ENCODE peak calls at places on chromosomes 11 and 22, in four cellular contexts. O, N, L and B are unnamed samples.

GRCh38 chr11:22449441-22449840 is 111.3 kb downstream of the SLC17A6 start:
- DNase-seq in N (no peak), L (no peak), O (no peak), B (no peak)

GRCh38 chr11:2203440-2204259 is 32.0 kb upstream of the TH start:
- DNase-seq in O (no peak), N (no peak), L (peak), B (no peak)

GRCh38 chr11:77213029-77213579 is 85.1 kb downstream of the MYO7A start:
- DNase-seq in N (no peak), O (no peak), L (no peak), B (no peak)

GRCh38 chr11:107778839-107779517 is 67.1 kb upstream of the SLN start:
- DNase-seq in N (no peak), O (no peak), L (no peak), B (no peak)

GRCh38 chr11:111820059-111820375 is 51.4 kb downstream of the ALG9 start:
- DNase-seq in L (no peak), O (no peak), N (no peak), B (no peak)

GRCh38 chr11:122421684-122422083 is 233.8 kb upstream of the UBASH3B start:
- DNase-seq in O (no peak), L (no peak), N (no peak), B (no peak)

GRCh38 chr11:69374110-69374981 is 80.4 kb downstream of the MYEOV start:
- DNase-seq in L (no peak), O (no peak), N (peak), B (no peak)

GRCh38 chr11:12478743-12479142 is 101.4 kb downstream of the PARVA start:
- DNase-seq in L (peak), N (no peak), O (no peak), B (no peak)

GRCh38 chr11:20310137-20310536 is 53.4 kb upstream of the HTATIP2 start:
- DNase-seq in L (no peak), N (no peak), O (no peak), B (no peak)

GRCh38 chr11:69541501-69542313 is 60.2 kb downstream of the LINC01488 start:
- DNase-seq in L (peak), N (no peak), O (peak), B (no peak)

GRCh38 chr22:47154621-47155081 is 392.2 kb downstream of the TBC1D22A start:
- DNase-seq in L (no peak), N (no peak), O (no peak), B (no peak)

GRCh38 chr22:16955081-16955480 is 52.9 kb downstream of the GAB4 start:
- DNase-seq in L (no peak), N (peak), O (no peak), B (no peak)

GRCh38 chr11:65578667-65579066 is 2.8 kb downstream of the EHBP1L1 start:
- DNase-seq in L (no peak), O (no peak), N (no peak), B (no peak)

GRCh38 chr22:27207907-27208306 is 550.5 kb downstream of the MIAT start:
- DNase-seq in O (no peak), N (no peak), L (no peak), B (no peak)

GRCh38 chr11:12195773-12196172 is 85.4 kb downstream of the MICAL2 start:
- DNase-seq in O (no peak), N (no peak), L (no peak), B (no peak)

GRCh38 chr22:17159504-17159951 is 451 bp upstream of the HDHD5 start:
- DNase-seq in L (no peak), O (no peak), N (no peak), B (no peak)

GRCh38 chr11:43925063-43925931 is 17.1 kb upstream of the C11orf96 start:
- DNase-seq in N (no peak), L (no peak), O (no peak), B (no peak)

GRCh38 chr11:77200869-77201268 is 72.8 kb downstream of the MYO7A start:
- DNase-seq in L (no peak), N (no peak), O (no peak), B (no peak)

GRCh38 chr11:72072348-72072747 is 8.0 kb downstream of the NUMA1 start:
- DNase-seq in N (no peak), O (no peak), L (peak), B (no peak)

GRCh38 chr11:114293201-114293711 is 2.9 kb upstream of the NNMT start:
- DNase-seq in L (no peak), O (no peak), N (no peak), B (no peak)

GRCh38 chr11:27460158-27460565 is 12.4 kb downstream of the LGR4 start:
- DNase-seq in L (peak), N (no peak), O (no peak), B (no peak)

GRCh38 chr11:69700278-69701140 is 3.3 kb downstream of the FGF19 start:
- DNase-seq in O (peak), N (peak), L (peak), B (no peak)

GRCh38 chr11:107017433-107018227 is 646 bp downstream of the GUCY1A2 start:
- DNase-seq in O (peak), L (peak), N (peak), B (no peak)

GRCh38 chr11:36309779-36310178 is 13.7 kb downstream of the PRR5L start:
- DNase-seq in O (no peak), N (no peak), L (no peak), B (no peak)

GRCh38 chr22:43923191-43923590 is 414 bp upstream of the PNPLA3 start:
- DNase-seq in L (no peak), N (peak), O (no peak), B (no peak)

GRCh38 chr11:128517457-128518230 is 69.7 kb downstream of the ETS1 start:
- DNase-seq in L (no peak), N (no peak), O (no peak), B (no peak)

GRCh38 chr11:46414899-46415298 is 23.3 kb upstream of the CHRM4 start:
- DNase-seq in O (no peak), N (no peak), L (no peak), B (no peak)

GRCh38 chr22:32883131-32883530 is 81.6 kb downstream of the TIMP3 start:
- DNase-seq in L (no peak), O (no peak), N (no peak), B (no peak)

GRCh38 chr22:32880061-32880460 is 78.6 kb downstream of the TIMP3 start:
- DNase-seq in O (no peak), N (no peak), L (no peak), B (no peak)

GRCh38 chr22:32880531-32880905 is 79.0 kb downstream of the TIMP3 start:
- DNase-seq in L (no peak), O (no peak), N (no peak), B (no peak)

GRCh38 chr22:32879550-32879949 is 78.0 kb downstream of the TIMP3 start:
- DNase-seq in L (no peak), O (no peak), N (no peak), B (no peak)

DNA sequence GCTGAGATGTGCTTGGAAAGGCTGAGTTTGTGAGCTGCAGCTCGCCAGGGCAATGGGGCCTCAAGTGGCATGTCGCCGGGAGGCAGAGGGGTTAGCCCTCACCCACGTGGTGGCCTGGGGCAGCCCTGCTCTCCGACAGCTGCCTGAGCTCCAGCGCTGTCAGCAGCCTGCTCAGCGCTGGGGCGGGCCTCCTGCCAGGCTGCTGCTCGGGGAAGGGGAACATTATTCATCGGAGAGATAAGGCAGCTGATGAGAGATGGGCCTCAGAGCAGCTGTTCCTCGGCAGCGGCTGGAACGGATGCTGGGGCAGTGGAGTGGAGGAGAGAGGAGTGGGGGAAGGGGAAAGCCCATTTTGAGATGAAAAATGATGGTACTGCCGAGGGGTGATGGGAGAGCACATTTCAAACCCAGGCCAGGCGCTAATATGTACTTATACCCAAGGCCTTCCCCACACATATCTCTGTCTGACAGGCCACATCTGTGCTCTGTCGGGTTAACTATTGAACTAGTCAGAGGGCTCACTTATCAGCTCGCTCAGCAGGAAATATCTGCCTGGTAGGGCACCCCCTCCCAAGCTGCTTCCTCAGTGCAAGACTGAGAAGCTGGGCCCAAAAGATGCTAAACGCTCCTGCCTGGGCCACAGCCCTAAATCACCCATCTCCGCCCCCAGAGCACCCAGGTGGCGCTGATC is 79.5 kb downstream of the TIMP3 start:
- DNase-seq in O (peak), N (no peak), L (no peak), B (no peak)
- TF ChIP-seq ZNF274 in O (peak), N (no peak), L (no peak), B (no peak)

GRCh38 chr22:45082795-45083194 is 73.0 kb upstream of the PHF21B start:
- DNase-seq in O (peak), L (no peak), N (peak), B (no peak)
- TF ChIP-seq CBX5 in O (no peak), L (no peak), N (no peak), B (no peak)

DNA sequence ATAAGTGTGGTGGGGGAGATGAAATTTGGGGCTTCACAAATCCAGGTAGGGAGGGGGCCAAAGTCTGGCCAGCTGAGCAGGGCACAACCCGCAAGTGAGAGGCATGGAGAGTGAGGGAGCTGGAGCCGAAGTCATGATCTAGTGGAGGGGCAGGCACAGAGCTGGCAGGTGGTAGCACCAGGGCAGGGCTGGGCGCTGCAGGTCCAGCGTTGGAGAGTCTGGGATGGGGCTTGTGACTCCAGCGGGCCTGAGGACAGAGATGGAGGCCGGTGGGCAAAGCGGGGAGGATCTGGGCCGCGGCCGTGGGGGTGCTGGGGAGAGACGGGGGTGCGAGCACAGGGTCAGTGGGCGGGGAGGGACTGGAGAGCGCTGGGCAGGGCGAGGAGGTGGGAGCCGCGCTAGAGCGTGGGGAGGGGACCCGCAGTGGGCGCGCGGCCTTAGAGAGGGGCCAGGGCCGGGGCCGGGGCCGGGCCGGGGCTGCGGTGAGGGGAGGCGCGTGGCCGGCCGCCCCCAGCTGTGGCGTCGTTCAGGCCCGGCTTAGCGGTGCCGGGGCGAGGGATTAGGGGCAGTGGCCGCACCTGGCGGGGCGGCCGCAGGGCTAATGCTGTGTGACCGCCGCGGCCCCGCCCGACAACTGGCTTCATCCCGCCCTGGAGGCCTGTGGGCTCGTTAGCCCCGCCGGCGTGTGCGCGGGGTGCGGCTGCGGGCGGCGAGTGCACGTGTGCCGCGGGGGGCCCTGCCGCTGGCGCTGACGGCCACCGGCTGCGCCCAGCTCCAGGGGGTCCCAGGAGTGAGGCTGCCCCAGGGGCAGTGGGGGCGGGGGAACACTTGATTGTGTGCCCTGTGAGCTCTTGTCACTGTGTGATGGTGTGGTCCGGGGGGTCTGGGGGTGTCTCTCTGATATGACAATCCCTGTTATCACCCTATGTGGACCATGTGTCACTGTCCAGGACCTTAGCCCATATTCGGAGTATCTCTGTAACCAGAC is 23.6 kb upstream of the MYOD1 start:
- DNase-seq in O (no peak), L (no peak), N (peak), B (no peak)
- TF ChIP-seq ZNF274 in O (no peak), L (no peak), N (no peak), B (no peak)

GRCh38 chr11:61967924-61968757 is 707 bp upstream of the FTH1 start:
- DNase-seq in N (no peak), L (peak), O (peak), B (peak)
- TF ChIP-seq CBX5 in N (no peak), L (no peak), O (no peak), B (no peak)

DNA sequence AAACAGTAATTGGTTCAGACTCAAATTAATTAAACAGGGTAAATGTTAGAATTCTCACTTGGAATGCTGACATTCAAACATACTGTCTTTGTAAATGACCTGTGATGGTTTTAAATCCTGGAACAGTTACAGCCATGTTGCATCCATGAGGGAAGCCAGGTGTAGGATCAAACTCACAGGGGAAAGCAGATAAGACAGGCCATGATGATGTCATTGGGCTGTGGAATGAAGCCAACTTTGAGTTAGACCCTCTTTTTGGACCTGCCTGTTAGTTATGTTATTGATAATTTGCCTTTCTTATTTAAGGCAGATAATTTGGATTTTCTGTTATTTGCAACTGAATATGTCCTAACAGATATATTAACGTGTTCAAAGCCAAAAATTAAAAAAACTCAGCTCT is 39.3 kb upstream of the ABTB2 start:
- DNase-seq in N (no peak), O (peak), L (no peak), B (no peak)
- TF ChIP-seq ZNF274 in N (no peak), O (no peak), L (no peak), B (no peak)

GRCh38 chr11:59822989-59823566 is 12.5 kb upstream of the MRPL16 start:
- DNase-seq in O (peak), N (no peak), L (peak), B (no peak)
- TF ChIP-seq CBX5 in O (peak), N (no peak), L (no peak), B (no peak)

DNA sequence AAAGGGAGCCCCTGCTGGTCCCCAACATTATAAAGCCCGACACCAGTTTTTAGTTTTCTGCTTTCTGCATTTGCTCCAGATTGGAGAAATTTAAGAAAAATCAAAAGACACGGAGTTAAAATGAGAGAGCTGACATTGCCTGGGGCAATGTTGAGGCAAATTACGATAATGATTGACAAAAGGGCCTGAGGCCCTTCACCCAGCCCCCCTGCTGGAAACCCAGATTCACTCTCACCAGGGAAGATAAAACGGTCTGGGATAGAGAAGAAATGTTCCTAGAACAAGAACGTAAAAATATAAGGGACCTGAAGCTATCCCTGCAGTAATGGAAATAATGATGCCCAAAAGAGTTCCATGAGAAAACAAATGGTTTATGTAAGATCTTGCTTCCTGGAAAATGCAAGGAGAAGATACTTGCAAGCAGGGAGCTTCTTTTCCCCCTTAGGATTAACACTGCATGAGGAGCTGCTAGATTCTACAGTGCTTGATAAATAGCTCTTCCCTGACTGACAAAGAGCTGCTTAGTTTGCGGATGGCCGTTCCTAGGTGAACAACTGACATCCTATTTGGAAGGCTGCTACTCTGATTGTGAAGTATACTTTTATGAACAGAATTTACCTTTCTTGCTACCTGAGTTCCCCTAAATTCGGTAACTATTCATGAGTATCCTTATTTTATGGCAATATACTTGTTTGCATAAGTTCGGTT is 40.6 kb upstream of the GNAZ start:
- DNase-seq in N (no peak), L (no peak), O (peak), B (no peak)
- TF ChIP-seq ZNF274 in N (no peak), L (no peak), O (no peak), B (no peak)

GRCh38 chr11:119107538-119108150 is 500 bp downstream of the C2CD2L start:
- DNase-seq in L (no peak), N (no peak), O (peak), B (no peak)

GRCh38 chr11:119109843-119110242 is 2.7 kb downstream of the C2CD2L start:
- DNase-seq in O (no peak), N (no peak), L (no peak), B (no peak)

GRCh38 chr11:119110439-119110838 is 3.3 kb downstream of the C2CD2L start:
- DNase-seq in O (no peak), N (no peak), L (no peak), B (no peak)

GRCh38 chr11:119108151-119108856 is 1.2 kb downstream of the C2CD2L start:
- DNase-seq in N (peak), O (peak), L (peak), B (no peak)

GRCh38 chr11:119108857-119109221 is 1.7 kb downstream of the C2CD2L start:
- DNase-seq in O (no peak), L (peak), N (no peak), B (no peak)
- TF ChIP-seq CBX5 in O (no peak), L (no peak), N (no peak), B (no peak)

GRCh38 chr22:24465566-24465965 is 29.6 kb upstream of the UPB1 start:
- DNase-seq in N (no peak), O (peak), L (peak), B (no peak)
- TF ChIP-seq ZNF274 in N (no peak), O (no peak), L (no peak), B (no peak)